ENCODE peak calls at places on chromosomes 13 and 19, in four cellular contexts. One of them, this sample, is unnamed.

GRCh38 chr13:21058361-21058760 is 3.0 kb downstream of the LATS2 start:
- DNase-seq in endodermal cell: no peak
- DNase-seq in keratinocyte: no peak
- DNase-seq in HCT116: no peak
- DNase-seq in this sample: no peak

GRCh38 chr19:19460761-19461265 is 54.5 kb downstream of the TSSK6 start:
- DNase-seq in endodermal cell: peak; percentile 71
- DNase-seq in keratinocyte: no peak
- DNase-seq in HCT116: no peak
- DNase-seq in this sample: no peak

GRCh38 chr19:58181902-58182576 is 822 bp upstream of the ZNF274 start:
- DNase-seq in keratinocyte: no peak
- DNase-seq in HCT116: no peak
- DNase-seq in endodermal cell: peak; percentile 86
- DNase-seq in this sample: no peak

GRCh38 chr19:11737964-11738745 is 591 bp downstream of the ZNF823 start:
- DNase-seq in keratinocyte: no peak
- DNase-seq in HCT116: no peak
- DNase-seq in endodermal cell: peak; percentile 82
- DNase-seq in this sample: no peak

GRCh38 chr19:18135712-18136584 is 17.0 kb upstream of the PIK3R2 start:
- DNase-seq in endodermal cell: no peak
- DNase-seq in HCT116: no peak
- DNase-seq in keratinocyte: no peak
- DNase-seq in this sample: no peak

GRCh38 chr13:88424463-88424862 is 753.3 kb downstream of the SLITRK5 start:
- DNase-seq in HCT116: no peak
- DNase-seq in endodermal cell: no peak
- DNase-seq in keratinocyte: no peak
- DNase-seq in this sample: no peak

GRCh38 chr13:73531014-73531413 is 472.2 kb downstream of the KLF5 start:
- DNase-seq in endodermal cell: no peak
- DNase-seq in HCT116: no peak
- DNase-seq in keratinocyte: no peak
- DNase-seq in this sample: no peak

GRCh38 chr19:16022681-16023557 is 53.4 kb upstream of the TPM4 start:
- DNase-seq in keratinocyte: no peak
- DNase-seq in endodermal cell: peak; percentile 27
- DNase-seq in HCT116: no peak
- DNase-seq in this sample: no peak

GRCh38 chr19:3857449-3858003 is 11.3 kb downstream of the ZFR2 start:
- DNase-seq in HCT116: no peak
- DNase-seq in keratinocyte: no peak
- DNase-seq in endodermal cell: no peak
- DNase-seq in this sample: no peak

GRCh38 chr13:30334663-30335386 is 27.5 kb upstream of the KATNAL1 start:
- DNase-seq in keratinocyte: no peak
- DNase-seq in endodermal cell: peak; percentile 73
- DNase-seq in HCT116: peak; percentile 59
- DNase-seq in this sample: no peak
- TF ChIP-seq CTCF in keratinocyte: peak; percentile 60
- TF ChIP-seq CTCF in endodermal cell: peak; percentile 81
- TF ChIP-seq CTCF in HCT116: peak; percentile 67
- TF ChIP-seq CTCF in this sample: no peak

GRCh38 chr13:40217675-40218074 is 448.8 kb downstream of the FOXO1 start:
- DNase-seq in keratinocyte: no peak
- DNase-seq in HCT116: no peak
- DNase-seq in endodermal cell: no peak
- DNase-seq in this sample: no peak

GRCh38 chr13:40215747-40216146 is 450.7 kb downstream of the FOXO1 start:
- DNase-seq in keratinocyte: no peak
- DNase-seq in endodermal cell: no peak
- DNase-seq in HCT116: no peak
- DNase-seq in this sample: no peak

GRCh38 chr13:40220299-40220935 is 446.0 kb downstream of the FOXO1 start:
- DNase-seq in endodermal cell: peak; percentile 20
- DNase-seq in HCT116: no peak
- DNase-seq in keratinocyte: no peak
- DNase-seq in this sample: no peak

GRCh38 chr13:40221131-40221459 is 445.3 kb downstream of the FOXO1 start:
- DNase-seq in endodermal cell: no peak
- DNase-seq in keratinocyte: no peak
- DNase-seq in HCT116: no peak
- DNase-seq in this sample: no peak

GRCh38 chr13:40221460-40222201 is 444.8 kb downstream of the FOXO1 start:
- DNase-seq in HCT116: no peak
- DNase-seq in endodermal cell: no peak
- DNase-seq in keratinocyte: no peak
- DNase-seq in this sample: no peak
- H3K27ac ChIP-seq in HCT116: no peak overlapping the region
- H3K27ac ChIP-seq in endodermal cell: no peak overlapping the region
- H3K27ac ChIP-seq in keratinocyte: no peak overlapping the region
- H3K27ac ChIP-seq in this sample: no peak overlapping the region

GRCh38 chr13:24128962-24129361 is 31.6 kb upstream of the SPATA13 start:
- DNase-seq in keratinocyte: no peak
- DNase-seq in endodermal cell: no peak
- DNase-seq in HCT116: no peak
- DNase-seq in this sample: no peak

GRCh38 chr13:24130134-24130792 is 30.3 kb upstream of the SPATA13 start:
- DNase-seq in keratinocyte: no peak
- DNase-seq in HCT116: no peak
- DNase-seq in endodermal cell: no peak
- DNase-seq in this sample: no peak

GRCh38 chr13:24127116-24127631 is 33.3 kb upstream of the SPATA13 start:
- DNase-seq in endodermal cell: no peak
- DNase-seq in keratinocyte: no peak
- DNase-seq in HCT116: no peak
- DNase-seq in this sample: no peak

GRCh38 chr13:24124789-24125476 is 35.6 kb upstream of the SPATA13 start:
- DNase-seq in endodermal cell: no peak
- DNase-seq in HCT116: no peak
- DNase-seq in keratinocyte: no peak
- DNase-seq in this sample: no peak

DNA sequence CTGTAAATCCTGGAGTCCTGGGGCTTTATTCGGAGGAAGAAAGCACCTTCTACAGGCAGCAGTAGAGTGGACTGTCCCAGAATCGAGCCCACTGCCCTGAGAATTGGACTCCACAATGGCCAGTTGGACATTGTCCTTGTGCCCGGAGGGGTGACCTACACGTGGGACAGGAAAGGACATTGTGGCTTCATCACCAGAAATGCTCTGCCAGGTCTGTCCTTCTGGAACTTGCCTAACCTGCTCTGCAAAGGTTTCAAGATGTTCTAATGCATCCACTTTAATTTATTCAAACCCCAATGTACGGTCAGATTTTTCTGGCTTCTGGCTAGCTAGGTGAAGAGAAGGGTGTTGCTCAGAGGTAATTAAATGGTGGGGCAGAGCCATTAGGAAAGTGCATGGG is 32.4 kb upstream of the SPATA13 start:
- DNase-seq in endodermal cell: no peak
- DNase-seq in HCT116: no peak
- DNase-seq in keratinocyte: no peak
- DNase-seq in this sample: no peak
- TF ChIP-seq CTCF in endodermal cell: no peak
- TF ChIP-seq CTCF in HCT116: no peak
- TF ChIP-seq CTCF in keratinocyte: no peak
- TF ChIP-seq CTCF in this sample: no peak

DNA sequence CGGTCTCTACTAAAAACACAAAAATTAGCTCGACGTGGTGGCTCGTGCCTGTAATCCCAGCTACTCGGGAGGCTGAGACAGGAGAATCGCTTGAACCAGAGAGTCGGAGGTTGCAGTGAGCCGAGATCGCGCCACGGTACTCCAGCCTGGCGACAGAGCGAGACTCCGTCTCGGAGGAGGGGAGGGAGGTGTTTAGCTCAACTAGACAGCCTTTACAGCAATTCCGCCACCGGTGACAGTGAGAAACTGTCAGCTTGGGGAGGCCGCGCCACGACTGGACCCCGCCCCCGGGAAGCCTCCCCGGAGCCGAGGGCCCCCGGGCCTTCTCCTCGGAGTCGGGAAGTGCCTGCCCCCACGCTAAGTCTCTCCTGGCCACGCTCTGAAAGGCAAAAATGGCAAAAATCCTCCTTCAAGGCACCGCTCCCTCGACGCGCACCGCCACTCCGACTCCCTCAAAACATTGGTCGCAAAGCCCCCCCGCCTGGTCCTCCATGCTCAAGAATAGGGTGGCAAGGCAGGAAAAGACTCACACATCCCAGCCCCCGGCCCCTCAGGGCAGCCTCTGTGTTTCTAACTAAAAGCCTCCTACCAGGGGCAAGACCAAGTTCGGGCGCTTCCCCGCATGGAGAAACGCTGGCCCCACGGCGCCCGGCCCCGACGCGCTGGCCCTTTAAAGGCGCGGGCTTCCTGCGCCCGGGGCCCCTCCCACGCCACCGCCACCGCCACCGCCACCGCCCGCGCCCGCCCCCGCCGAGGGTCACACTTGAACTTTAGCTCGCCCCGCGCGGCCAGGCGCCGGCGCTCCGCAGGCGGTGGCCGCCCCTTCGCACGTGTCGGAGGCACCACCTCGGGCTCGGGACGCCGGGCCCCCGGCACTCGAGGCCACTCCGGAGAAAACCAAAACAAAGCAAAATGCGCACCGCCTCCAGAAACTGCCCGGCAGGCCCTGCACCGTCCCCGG is 2.1 kb downstream of the FOXO1 start:
- DNase-seq in endodermal cell: peak; percentile 82
- DNase-seq in HCT116: no peak
- DNase-seq in keratinocyte: no peak
- DNase-seq in this sample: peak; percentile 29
- H3K27ac ChIP-seq in endodermal cell: no peak overlapping the region
- H3K27ac ChIP-seq in HCT116: peak overlapping the region; percentile 85
- H3K27ac ChIP-seq in keratinocyte: peak overlapping the region; percentile 81
- H3K27ac ChIP-seq in this sample: peak overlapping the region; percentile 90

GRCh38 chr13:81540777-81541176 is 1199.9 kb upstream of the SPRY2 start:
- DNase-seq in endodermal cell: no peak
- DNase-seq in HCT116: no peak
- DNase-seq in keratinocyte: no peak
- DNase-seq in this sample: no peak
- TF ChIP-seq CTCF in endodermal cell: peak; percentile 74
- TF ChIP-seq CTCF in HCT116: no peak
- TF ChIP-seq CTCF in keratinocyte: no peak
- TF ChIP-seq CTCF in this sample: no peak

DNA sequence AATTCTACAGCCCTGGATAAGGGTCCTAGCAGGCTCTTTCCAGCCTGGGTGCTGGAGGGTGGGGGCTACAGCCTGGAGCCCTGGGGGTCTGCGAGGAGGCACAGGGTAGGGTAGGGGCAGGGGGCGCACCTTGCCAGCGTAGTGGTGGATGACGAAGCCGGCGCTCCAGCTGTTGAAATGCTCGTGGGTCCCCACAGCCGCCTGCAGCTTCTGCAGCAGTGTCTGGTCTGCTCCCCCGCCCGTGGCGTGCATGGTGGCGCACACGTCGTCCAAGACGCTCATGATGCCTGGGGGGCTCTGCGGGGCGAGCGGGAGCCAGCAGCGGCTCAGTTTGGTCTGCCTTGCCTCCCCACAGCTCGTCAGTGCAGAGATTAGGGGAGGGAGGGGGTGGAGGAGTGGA is 30.2 kb upstream of the ZNF414 start:
- DNase-seq in HCT116: no peak
- DNase-seq in endodermal cell: no peak
- DNase-seq in keratinocyte: no peak
- DNase-seq in this sample: no peak
- H3K27ac ChIP-seq in HCT116: no peak overlapping the region
- H3K27ac ChIP-seq in endodermal cell: no peak overlapping the region
- H3K27ac ChIP-seq in keratinocyte: no peak overlapping the region
- H3K27ac ChIP-seq in this sample: no peak overlapping the region

This sample was measured in RWPE1.